ENCODE peak calls at places on chromosomes 13 and 19, in ten cellular contexts. One of them, this sample, is unnamed.

GRCh38 chr19:56252699-56253422 is 19.7 kb upstream of the EDDM13 start:
- DNase-seq in A549: peak
- DNase-seq in H7: peak
- DNase-seq in cardiac muscle cell: peak
- DNase-seq in epithelial cell of esophagus: peak
- DNase-seq in cardiac fibroblast: peak
- DNase-seq in thyroid gland: peak
- DNase-seq in AG09309: peak
- DNase-seq in GM23248: peak
- DNase-seq in HCT116: peak
- DNase-seq in this sample: peak

GRCh38 chr13:36382030-36382429 is 35.8 kb upstream of the SPART start:
- DNase-seq in A549: no peak
- DNase-seq in H7: no peak
- DNase-seq in cardiac muscle cell: no peak
- DNase-seq in epithelial cell of esophagus: peak
- DNase-seq in cardiac fibroblast: no peak
- DNase-seq in thyroid gland: no peak
- DNase-seq in AG09309: no peak
- DNase-seq in GM23248: no peak
- DNase-seq in HCT116: no peak
- DNase-seq in this sample: no peak

GRCh38 chr13:93786846-93787245 is 560.2 kb downstream of the GPC6 start:
- DNase-seq in A549: no peak
- DNase-seq in H7: no peak
- DNase-seq in cardiac muscle cell: no peak
- DNase-seq in epithelial cell of esophagus: no peak
- DNase-seq in cardiac fibroblast: no peak
- DNase-seq in thyroid gland: no peak
- DNase-seq in AG09309: no peak
- DNase-seq in GM23248: no peak
- DNase-seq in HCT116: no peak
- DNase-seq in this sample: no peak

GRCh38 chr19:2557093-2557440 is 81.1 kb downstream of the GADD45B start:
- DNase-seq in A549: no peak
- DNase-seq in H7: no peak
- DNase-seq in cardiac muscle cell: no peak
- DNase-seq in epithelial cell of esophagus: no peak
- DNase-seq in cardiac fibroblast: no peak
- DNase-seq in thyroid gland: no peak
- DNase-seq in AG09309: no peak
- DNase-seq in GM23248: no peak
- DNase-seq in HCT116: no peak
- DNase-seq in this sample: no peak

GRCh38 chr13:59476376-59476775 is 687.4 kb downstream of the DIAPH3 start:
- DNase-seq in A549: no peak
- DNase-seq in H7: no peak
- DNase-seq in cardiac muscle cell: no peak
- DNase-seq in epithelial cell of esophagus: peak
- DNase-seq in cardiac fibroblast: no peak
- DNase-seq in thyroid gland: no peak
- DNase-seq in AG09309: no peak
- DNase-seq in GM23248: no peak
- DNase-seq in HCT116: no peak
- DNase-seq in this sample: no peak

GRCh38 chr19:43572172-43572588 is 3.1 kb downstream of the XRCC1 start:
- DNase-seq in A549: no peak
- DNase-seq in H7: no peak
- DNase-seq in cardiac muscle cell: no peak
- DNase-seq in epithelial cell of esophagus: no peak
- DNase-seq in cardiac fibroblast: no peak
- DNase-seq in thyroid gland: no peak
- DNase-seq in AG09309: no peak
- DNase-seq in GM23248: no peak
- DNase-seq in HCT116: no peak
- DNase-seq in this sample: no peak

GRCh38 chr13:20964904-20965303 is 62.4 kb upstream of the XPO4 start:
- DNase-seq in A549: no peak
- DNase-seq in H7: no peak
- DNase-seq in cardiac muscle cell: no peak
- DNase-seq in epithelial cell of esophagus: peak
- DNase-seq in cardiac fibroblast: no peak
- DNase-seq in thyroid gland: no peak
- DNase-seq in AG09309: peak
- DNase-seq in GM23248: peak
- DNase-seq in HCT116: no peak
- DNase-seq in this sample: no peak

GRCh38 chr19:38707512-38708114 is 36.7 kb downstream of the CAPN12 start:
- DNase-seq in A549: no peak
- DNase-seq in H7: no peak
- DNase-seq in cardiac muscle cell: no peak
- DNase-seq in epithelial cell of esophagus: no peak
- DNase-seq in cardiac fibroblast: peak
- DNase-seq in thyroid gland: peak
- DNase-seq in AG09309: no peak
- DNase-seq in GM23248: peak
- DNase-seq in HCT116: no peak
- DNase-seq in this sample: no peak

GRCh38 chr19:2332341-2333026 is 4.0 kb downstream of the SPPL2B start:
- DNase-seq in A549: no peak
- DNase-seq in H7: no peak
- DNase-seq in cardiac muscle cell: no peak
- DNase-seq in epithelial cell of esophagus: no peak
- DNase-seq in cardiac fibroblast: no peak
- DNase-seq in thyroid gland: no peak
- DNase-seq in AG09309: no peak
- DNase-seq in GM23248: no peak
- DNase-seq in HCT116: no peak
- DNase-seq in this sample: no peak

GRCh38 chr19:14502334-14503092 is 6.6 kb upstream of the GIPC1 start:
- DNase-seq in A549: peak
- DNase-seq in H7: no peak
- DNase-seq in cardiac muscle cell: no peak
- DNase-seq in epithelial cell of esophagus: peak
- DNase-seq in cardiac fibroblast: peak
- DNase-seq in thyroid gland: no peak
- DNase-seq in AG09309: no peak
- DNase-seq in GM23248: peak
- DNase-seq in HCT116: no peak
- DNase-seq in this sample: no peak

DNA sequence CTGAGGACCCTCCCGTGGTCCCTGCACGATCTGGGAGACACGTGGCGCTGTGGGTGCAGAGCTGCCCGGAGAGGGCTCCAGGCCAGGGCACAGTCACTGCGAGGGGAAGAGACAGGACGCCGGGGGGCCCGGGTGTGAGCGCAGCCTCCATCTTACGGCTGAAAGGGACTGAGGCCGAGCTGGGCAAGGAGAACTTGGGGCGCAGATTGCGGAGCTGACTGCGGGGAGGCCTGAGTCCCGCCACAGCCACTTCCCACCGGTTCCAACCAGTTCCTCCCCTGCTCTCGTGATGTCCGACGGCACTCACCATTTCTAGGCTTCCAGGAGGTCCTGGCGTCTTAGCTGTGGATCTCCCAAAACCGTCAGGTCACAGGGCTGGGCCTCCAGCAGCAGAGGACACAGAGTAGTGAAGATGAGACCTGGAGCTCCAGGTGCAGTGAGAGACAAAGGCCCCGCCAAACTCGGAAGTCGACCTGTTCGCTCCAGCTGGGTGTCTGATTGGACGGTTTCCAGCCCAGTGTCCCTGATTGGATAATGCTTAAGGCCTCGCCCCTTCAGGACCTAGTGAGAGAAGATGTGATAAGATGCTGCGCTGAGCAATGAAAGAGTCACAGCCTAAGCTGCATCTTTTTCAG is 4.8 kb upstream of the ZNF253 start:
- DNase-seq in A549: no peak
- DNase-seq in H7: peak
- DNase-seq in cardiac muscle cell: peak
- DNase-seq in epithelial cell of esophagus: peak
- DNase-seq in cardiac fibroblast: no peak
- DNase-seq in thyroid gland: peak
- DNase-seq in AG09309: no peak
- DNase-seq in GM23248: no peak
- DNase-seq in HCT116: no peak
- DNase-seq in this sample: peak
- H3K4me3 ChIP-seq in A549: no peak
- H3K4me3 ChIP-seq in H7: peak
- H3K4me3 ChIP-seq in cardiac muscle cell: peak
- H3K4me3 ChIP-seq in epithelial cell of esophagus: no peak
- H3K4me3 ChIP-seq in cardiac fibroblast: no peak
- H3K4me3 ChIP-seq in thyroid gland: no peak
- H3K4me3 ChIP-seq in AG09309: no peak
- H3K4me3 ChIP-seq in GM23248: no peak
- H3K4me3 ChIP-seq in HCT116: no peak
- H3K4me3 ChIP-seq in this sample: peak

DNA sequence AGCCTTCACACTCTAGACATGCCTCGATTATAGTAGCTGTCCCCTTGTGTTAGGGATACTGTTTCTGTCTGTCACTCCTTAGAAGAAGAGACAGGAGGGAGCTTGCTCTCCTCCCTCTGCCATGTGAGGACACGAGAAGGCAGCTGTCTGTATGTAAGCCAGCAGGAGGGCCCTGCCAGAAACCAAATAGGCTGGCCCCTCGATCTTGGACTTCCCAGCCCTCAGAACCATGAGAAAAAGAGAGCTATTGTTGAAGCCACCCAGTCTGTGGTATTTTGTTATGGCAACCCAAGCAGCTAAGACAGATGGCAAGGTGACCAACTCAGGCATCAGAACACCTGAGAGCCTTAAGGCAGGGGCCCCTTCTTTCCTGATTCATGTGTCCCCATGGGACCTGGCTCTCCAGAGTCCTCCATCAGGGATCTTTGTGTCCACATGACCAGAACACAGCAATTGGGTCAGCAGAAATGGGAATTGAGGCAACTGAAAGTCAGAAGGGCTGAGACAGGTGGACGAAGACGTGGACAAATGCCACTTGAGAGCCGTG is 65.6 kb upstream of the NPAS1 start:
- DNase-seq in A549: no peak
- DNase-seq in H7: no peak
- DNase-seq in cardiac muscle cell: no peak
- DNase-seq in epithelial cell of esophagus: no peak
- DNase-seq in cardiac fibroblast: no peak
- DNase-seq in thyroid gland: no peak
- DNase-seq in AG09309: no peak
- DNase-seq in GM23248: no peak
- DNase-seq in HCT116: no peak
- DNase-seq in this sample: no peak
- H3K4me3 ChIP-seq in A549: no peak
- H3K4me3 ChIP-seq in H7: no peak
- H3K4me3 ChIP-seq in cardiac muscle cell: no peak
- H3K4me3 ChIP-seq in epithelial cell of esophagus: no peak
- H3K4me3 ChIP-seq in cardiac fibroblast: no peak
- H3K4me3 ChIP-seq in thyroid gland: no peak
- H3K4me3 ChIP-seq in AG09309: no peak
- H3K4me3 ChIP-seq in GM23248: no peak
- H3K4me3 ChIP-seq in HCT116: no peak
- H3K4me3 ChIP-seq in this sample: no peak

DNA sequence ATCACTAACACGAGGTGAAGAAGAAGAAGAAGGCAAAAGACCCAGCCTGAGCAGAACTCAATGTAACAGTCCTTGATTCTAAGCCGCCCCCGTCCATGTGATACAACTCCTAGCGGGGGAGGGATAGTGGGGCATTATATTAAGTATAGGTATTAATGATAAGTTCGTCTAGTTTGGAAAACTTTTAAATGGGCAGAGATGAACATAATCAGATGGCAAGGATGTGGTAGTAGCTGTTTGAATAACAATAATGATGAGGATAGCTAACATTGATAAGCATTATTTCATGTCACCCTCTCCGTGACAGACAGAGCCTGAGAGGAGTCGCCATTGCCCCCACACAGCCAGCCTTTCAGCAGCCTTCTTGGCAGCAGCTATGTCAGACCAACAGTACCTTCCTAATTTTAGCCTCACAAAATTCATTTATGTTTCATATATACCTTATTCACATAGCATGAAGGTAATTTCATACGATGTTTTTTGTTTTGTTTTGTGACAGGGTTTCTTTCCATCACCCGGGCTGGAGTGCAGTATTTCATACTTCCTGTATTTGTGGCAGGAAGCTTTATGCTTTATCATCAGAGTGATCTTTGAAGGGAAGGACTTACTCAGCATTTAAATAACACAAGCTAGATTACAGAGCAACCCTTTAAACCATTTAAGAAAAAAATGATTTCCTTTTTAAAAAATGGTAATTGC is 64.4 kb upstream of the NPAS1 start:
- DNase-seq in A549: no peak
- DNase-seq in H7: no peak
- DNase-seq in cardiac muscle cell: no peak
- DNase-seq in epithelial cell of esophagus: no peak
- DNase-seq in cardiac fibroblast: peak
- DNase-seq in thyroid gland: no peak
- DNase-seq in AG09309: no peak
- DNase-seq in GM23248: peak
- DNase-seq in HCT116: no peak
- DNase-seq in this sample: no peak
- H3K4me3 ChIP-seq in A549: no peak
- H3K4me3 ChIP-seq in H7: no peak
- H3K4me3 ChIP-seq in cardiac muscle cell: no peak
- H3K4me3 ChIP-seq in epithelial cell of esophagus: no peak
- H3K4me3 ChIP-seq in cardiac fibroblast: no peak
- H3K4me3 ChIP-seq in thyroid gland: no peak
- H3K4me3 ChIP-seq in AG09309: no peak
- H3K4me3 ChIP-seq in GM23248: peak
- H3K4me3 ChIP-seq in HCT116: no peak
- H3K4me3 ChIP-seq in this sample: no peak

DNA sequence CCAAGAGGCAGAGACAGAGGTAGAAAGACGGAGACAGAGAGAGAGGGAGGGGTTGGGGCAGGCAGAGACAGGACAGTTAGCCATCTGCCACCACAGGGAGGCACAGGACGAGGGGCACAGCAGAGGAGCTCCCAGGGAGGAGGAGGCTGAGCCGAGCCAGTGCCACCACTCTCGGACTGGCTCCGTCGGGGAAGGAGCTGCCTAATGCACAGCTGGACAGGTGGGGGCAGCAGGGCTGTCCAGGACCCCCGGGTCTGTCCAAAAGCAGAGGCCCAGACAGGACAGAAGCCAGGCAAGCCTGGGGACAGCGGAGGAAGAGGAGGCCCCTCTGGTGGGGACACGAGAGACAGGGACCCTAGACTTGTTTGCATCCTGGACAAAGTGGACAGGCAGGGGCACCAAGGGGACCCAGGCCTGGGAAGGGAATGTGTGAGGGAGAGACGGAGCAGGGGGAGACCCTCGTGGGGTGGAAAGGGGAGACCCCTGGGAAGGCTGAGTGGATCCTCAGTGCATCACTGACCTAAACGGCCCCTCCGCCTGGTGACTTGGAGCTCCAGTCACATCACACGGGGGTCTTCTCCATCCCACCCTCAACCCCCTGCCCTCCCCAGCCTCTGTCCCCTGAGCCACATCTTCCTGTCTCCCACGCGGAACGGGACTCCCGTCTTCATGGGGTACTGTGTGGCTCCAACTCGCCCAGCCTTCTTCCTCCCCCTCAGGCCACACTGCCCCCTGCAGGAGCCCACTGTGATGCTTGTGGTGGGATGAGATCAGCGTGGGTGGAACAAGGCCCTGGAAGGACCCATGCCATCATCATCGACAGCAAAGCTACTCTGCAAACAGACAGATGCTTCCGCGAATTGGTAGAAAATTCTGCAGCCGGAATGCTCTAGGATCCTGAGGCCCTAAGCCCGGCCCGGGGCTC is 889 bp downstream of the F10 start:
- DNase-seq in A549: no peak
- DNase-seq in H7: peak
- DNase-seq in cardiac muscle cell: no peak
- DNase-seq in epithelial cell of esophagus: no peak
- DNase-seq in cardiac fibroblast: no peak
- DNase-seq in thyroid gland: no peak
- DNase-seq in AG09309: no peak
- DNase-seq in GM23248: peak
- DNase-seq in HCT116: no peak
- DNase-seq in this sample: no peak
- H3K4me3 ChIP-seq in A549: no peak
- H3K4me3 ChIP-seq in H7: no peak
- H3K4me3 ChIP-seq in cardiac muscle cell: no peak
- H3K4me3 ChIP-seq in epithelial cell of esophagus: no peak
- H3K4me3 ChIP-seq in cardiac fibroblast: no peak
- H3K4me3 ChIP-seq in thyroid gland: no peak
- H3K4me3 ChIP-seq in AG09309: no peak
- H3K4me3 ChIP-seq in GM23248: peak
- H3K4me3 ChIP-seq in HCT116: peak
- H3K4me3 ChIP-seq in this sample: no peak